ENCODE peak calls at places on chromosomes 6 and 20, in four cellular contexts. V is Peyer's patch, I is IMR-90, A is fibroblast of lung. Z is an unnamed sample.

GRCh38 chr20:41437836-41438235 is 71.2 kb upstream of the EMILIN3 start:
- DNase-seq in V (no peak), I (peak), A (peak), Z (no peak)

GRCh38 chr6:31540640-31541039 is 1.2 kb downstream of the DDX39B start:
- DNase-seq in V (no peak), I (no peak), A (no peak), Z (no peak)

GRCh38 chr6:12653396-12653910 is 63.1 kb upstream of the PHACTR1 start:
- DNase-seq in V (no peak), I (no peak), A (no peak), Z (no peak)

GRCh38 chr6:158143700-158144099 is 24.4 kb downstream of the SERAC1 start:
- DNase-seq in V (no peak), I (peak), A (peak), Z (no peak)

GRCh38 chr20:16615199-16615598 is 42.0 kb upstream of the KIF16B start:
- DNase-seq in V (no peak), I (peak), A (peak), Z (no peak)

GRCh38 chr20:11882651-11883050 is 35.0 kb upstream of the BTBD3 start:
- DNase-seq in V (no peak), I (no peak), A (no peak), Z (no peak)

GRCh38 chr6:151286192-151286591 is 46.4 kb downstream of the AKAP12 start:
- DNase-seq in V (no peak), I (peak), A (no peak), Z (no peak)

GRCh38 chr6:22828179-22829062 is 259.1 kb downstream of the HDGFL1 start:
- DNase-seq in V (no peak), I (peak), A (peak), Z (no peak)

GRCh38 chr20:41352106-41352505 is 11.5 kb downstream of the LPIN3 start:
- DNase-seq in V (no peak), I (no peak), A (no peak), Z (no peak)

GRCh38 chr20:50343490-50344179 is 153.0 kb downstream of the CEBPB start:
- DNase-seq in V (no peak), I (no peak), A (no peak), Z (no peak)

GRCh38 chr6:135568366-135568765 is 70.8 kb upstream of the AHI1 start:
- DNase-seq in V (no peak), I (peak), A (peak), Z (peak)

GRCh38 chr20:14918281-14918680 is 580.9 kb upstream of the FLRT3 start:
- DNase-seq in V (no peak), I (no peak), A (no peak), Z (no peak)

GRCh38 chr20:25459111-25459830 is 51.8 kb downstream of the GINS1 start:
- DNase-seq in V (peak), I (no peak), A (no peak), Z (no peak)

GRCh38 chr6:121791396-121792315 is 356.2 kb downstream of the GJA1 start:
- DNase-seq in V (no peak), I (no peak), A (peak), Z (no peak)

GRCh38 chr20:50663095-50663821 is 28.1 kb downstream of the RIPOR3 start:
- DNase-seq in V (peak), I (no peak), A (no peak), Z (no peak)

GRCh38 chr6:145497006-145497405 is 238.3 kb downstream of the EPM2A start:
- DNase-seq in V (no peak), I (no peak), A (no peak), Z (no peak)

GRCh38 chr6:38215225-38215624 is 395.7 kb downstream of the ZFAND3 start:
- DNase-seq in V (no peak), I (no peak), A (no peak), Z (no peak)

GRCh38 chr20:64082126-64082638 is 2.0 kb downstream of the LKAAEAR1 start:
- DNase-seq in V (no peak), I (no peak), A (no peak), Z (no peak)

GRCh38 chr6:33765368-33765767 is 18.7 kb upstream of the IP6K3 start:
- DNase-seq in V (no peak), I (no peak), A (no peak), Z (no peak)

GRCh38 chr20:1434571-1435336 is 31.9 kb downstream of the NSFL1C start:
- DNase-seq in V (peak), I (peak), A (peak), Z (peak)

GRCh38 chr6:142568857-142569597 is 267.2 kb downstream of the ADGRG6 start:
- DNase-seq in V (no peak), I (peak), A (no peak), Z (no peak)

GRCh38 chr20:40970218-40970617 is 58.4 kb upstream of the TOP1 start:
- DNase-seq in V (peak), I (no peak), A (no peak), Z (no peak)

GRCh38 chr6:93663111-93663510 is 243.8 kb upstream of the EPHA7 start:
- DNase-seq in V (no peak), I (no peak), A (no peak), Z (no peak)

GRCh38 chr6:1464796-1465348 is 75.5 kb downstream of the FOXF2 start:
- DNase-seq in V (no peak), I (no peak), A (no peak), Z (no peak)

GRCh38 chr20:5670874-5671273 is 79.3 kb upstream of the SHLD1 start:
- DNase-seq in V (no peak), I (no peak), A (no peak), Z (no peak)

GRCh38 chr20:17062712-17063111 is 164.1 kb upstream of the PCSK2 start:
- DNase-seq in V (no peak), I (no peak), A (no peak), Z (no peak)

GRCh38 chr6:16883414-16883813 is 122.2 kb upstream of the ATXN1 start:
- DNase-seq in V (no peak), I (peak), A (no peak), Z (no peak)

GRCh38 chr20:43983359-43983758 is 68.7 kb downstream of the TOX2 start:
- DNase-seq in V (peak), I (no peak), A (no peak), Z (no peak)

GRCh38 chr20:44017905-44018683 is 103.4 kb downstream of the TOX2 start:
- DNase-seq in V (peak), I (peak), A (peak), Z (no peak)

GRCh38 chr20:63323298-63323820 is 30.4 kb downstream of the COL20A1 start:
- DNase-seq in V (no peak), I (no peak), A (no peak), Z (no peak)

GRCh38 chr20:21031666-21032065 is 74.5 kb downstream of the LINC00237 start:
- DNase-seq in V (no peak), I (no peak), A (no peak), Z (no peak)

GRCh38 chr6:44234101-44235090 is 11.0 kb downstream of the SLC29A1 start:
- DNase-seq in V (peak), I (peak), A (peak), Z (no peak)

GRCh38 chr20:676315-676937 is 824 bp upstream of the SCRT2 start:
- DNase-seq in V (peak), I (no peak), A (no peak), Z (no peak)

GRCh38 chr6:41713650-41714291 is 21.6 kb downstream of the TFEB start:
- DNase-seq in V (peak), I (no peak), A (no peak), Z (no peak)

GRCh38 chr6:98847767-98848538 is 13.6 kb downstream of the POU3F2 start:
- DNase-seq in V (no peak), I (no peak), A (no peak), Z (no peak)

GRCh38 chr6:36599791-36600209 is 5.6 kb downstream of the SRSF3 start:
- DNase-seq in V (peak), I (peak), A (peak), Z (no peak)

GRCh38 chr6:34358389-34358906 is 34.0 kb downstream of the NUDT3 start:
- DNase-seq in V (no peak), I (peak), A (peak), Z (no peak)

GRCh38 chr20:1296117-1296610 is 30.1 kb downstream of the SNPH start:
- DNase-seq in V (no peak), I (no peak), A (no peak), Z (no peak)

DNA sequence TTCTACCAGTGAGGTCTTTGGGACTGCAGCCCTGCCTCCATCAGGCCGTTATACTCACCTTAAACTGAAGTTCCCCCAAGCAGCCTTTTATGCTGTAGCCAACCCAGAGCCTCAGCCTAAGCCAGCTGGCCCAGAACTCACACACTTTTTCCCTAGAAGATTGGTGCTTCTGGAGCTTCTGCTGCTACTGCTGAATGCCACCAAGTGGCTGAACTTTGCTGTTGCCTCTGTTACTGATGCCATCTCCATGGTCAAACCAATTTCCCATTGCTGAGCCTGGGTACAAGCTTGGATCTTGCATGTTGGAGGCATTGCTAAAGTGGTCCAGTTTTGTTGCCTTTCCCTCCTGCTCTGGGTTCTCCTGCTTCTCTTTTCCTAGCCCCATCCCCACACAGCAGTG is 15.0 kb upstream of the TBX18 start:
- DNase-seq in V (no peak), I (no peak), A (no peak), Z (no peak)
- TF ChIP-seq CTCF in V (no peak), I (no peak), A (no peak), Z (no peak)

DNA sequence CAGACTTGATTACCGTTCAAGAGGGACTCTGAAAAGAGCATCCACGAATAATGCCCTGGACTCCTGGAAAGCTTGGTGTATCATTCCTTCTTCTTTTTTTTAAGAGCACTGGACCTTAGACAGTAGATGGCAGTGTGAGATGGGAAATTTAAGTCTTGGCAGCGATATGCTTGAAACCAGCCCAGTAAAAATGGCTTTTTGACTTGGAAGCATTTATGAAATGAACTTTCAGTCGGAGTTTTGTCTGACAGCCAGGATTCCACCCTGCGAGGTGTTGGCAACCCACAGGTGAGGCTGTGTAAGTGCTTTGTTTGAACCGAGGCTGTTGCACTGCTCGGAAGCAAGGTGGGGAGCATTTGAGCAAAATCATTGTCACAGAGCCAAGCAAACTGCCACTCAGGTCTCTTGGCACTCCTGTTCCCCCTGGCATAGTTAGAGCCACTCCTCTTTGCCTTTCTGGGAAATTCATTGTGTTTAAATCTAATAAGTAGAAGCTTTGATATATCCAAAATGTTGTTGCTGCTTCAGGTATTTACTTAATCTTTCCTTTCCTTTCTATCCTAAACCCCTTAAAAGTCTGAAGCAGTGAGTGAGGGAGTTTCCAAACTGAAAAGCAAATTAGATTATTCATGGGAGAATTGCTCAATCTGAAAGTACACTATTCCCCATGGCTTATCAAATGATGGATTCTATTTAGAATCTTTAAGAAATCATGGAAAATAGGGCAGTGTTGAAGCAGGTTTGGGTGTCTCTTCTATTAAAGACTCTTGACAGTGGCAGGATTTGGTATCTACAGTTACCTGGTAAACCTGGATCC is 272.8 kb upstream of the SLC35B3 start:
- DNase-seq in V (no peak), I (no peak), A (peak), Z (no peak)
- TF ChIP-seq CTCF in V (no peak), I (no peak), A (no peak), Z (no peak)

GRCh38 chr20:62025394-62025793 is 40.3 kb downstream of the TAF4 start:
- DNase-seq in V (no peak), I (no peak), A (no peak), Z (no peak)

GRCh38 chr20:62025832-62026563 is 39.7 kb downstream of the TAF4 start:
- DNase-seq in V (no peak), I (peak), A (peak), Z (peak)

GRCh38 chr20:62027116-62027515 is 38.6 kb downstream of the TAF4 start:
- DNase-seq in V (no peak), I (peak), A (no peak), Z (no peak)

GRCh38 chr20:62027698-62028321 is 37.9 kb downstream of the TAF4 start:
- DNase-seq in V (no peak), I (no peak), A (no peak), Z (no peak)

GRCh38 chr20:62026564-62026856 is 39.2 kb downstream of the TAF4 start:
- DNase-seq in V (no peak), I (no peak), A (no peak), Z (no peak)
- TF ChIP-seq CTCF in V (no peak), I (no peak), A (no peak), Z (no peak)

GRCh38 chr6:73520688-73521350 is at the start of gene EEF1A1:
- DNase-seq in V (peak), I (peak), A (peak), Z (peak)
- TF ChIP-seq CTCF in V (peak), I (no peak), A (no peak), Z (no peak)

GRCh38 chr6:163679012-163679660 is 264.6 kb downstream of the QKI start:
- DNase-seq in V (no peak), I (no peak), A (no peak), Z (no peak)
- TF ChIP-seq CTCF in V (no peak), I (no peak), A (no peak), Z (no peak)

GRCh38 chr20:54476336-54476928 is 1.0 kb downstream of the DOK5 start:
- DNase-seq in V (no peak), I (no peak), A (no peak), Z (no peak)

GRCh38 chr20:54481442-54481841 is 6.0 kb downstream of the DOK5 start:
- DNase-seq in V (no peak), I (no peak), A (no peak), Z (no peak)

GRCh38 chr20:54477556-54477955 is 2.2 kb downstream of the DOK5 start:
- DNase-seq in V (no peak), I (peak), A (no peak), Z (no peak)

GRCh38 chr20:54477134-54477533 is 1.7 kb downstream of the DOK5 start:
- DNase-seq in V (no peak), I (no peak), A (no peak), Z (no peak)

GRCh38 chr20:54479138-54479906 is 3.9 kb downstream of the DOK5 start:
- DNase-seq in V (no peak), I (peak), A (no peak), Z (no peak)
- TF ChIP-seq CTCF in V (no peak), I (peak), A (peak), Z (no peak)

DNA sequence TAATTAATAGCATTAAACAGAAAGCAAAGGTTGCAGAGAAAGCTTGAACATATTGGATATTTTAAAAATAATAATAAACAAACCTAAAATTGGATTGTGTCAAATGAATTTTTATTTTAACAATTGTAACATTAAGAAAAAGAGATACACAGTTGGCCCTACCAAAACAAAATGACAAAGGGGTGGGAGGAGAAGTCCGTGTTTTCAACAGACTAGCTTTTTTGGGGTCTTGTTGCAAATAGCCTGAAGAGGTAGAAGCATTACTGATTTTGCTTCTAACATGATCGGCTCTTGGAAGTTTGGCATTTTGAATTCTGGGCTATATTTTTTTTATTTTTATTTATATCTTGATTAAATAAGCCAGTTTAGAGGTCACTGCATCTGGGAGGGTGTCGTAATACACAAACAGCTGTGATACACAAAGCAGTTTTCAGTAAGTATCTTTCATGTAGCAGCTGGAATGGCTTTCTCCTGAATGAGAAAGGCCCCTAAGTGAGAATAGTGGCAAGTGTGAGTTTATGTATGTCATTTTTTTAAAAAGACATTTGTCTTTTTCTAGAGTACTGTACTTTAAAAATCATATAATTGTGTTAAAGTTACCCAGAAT is 85.5 kb upstream of the ZNF217 start:
- DNase-seq in V (peak), I (peak), A (peak), Z (no peak)
- TF ChIP-seq CTCF in V (no peak), I (no peak), A (no peak), Z (no peak)

GRCh38 chr20:58892126-58892931 is 39.8 kb downstream of the GNAS start:
- DNase-seq in V (peak), I (peak), A (peak), Z (peak)
- TF ChIP-seq CTCF in V (no peak), I (no peak), A (no peak), Z (no peak)